ENCODE peak calls at places on chromosome 14, in eight cellular contexts. One of them, this sample, is unnamed.
A peak's percentile ranks its signal among the peaks of the same experiment; 100 is the strongest.

GRCh38 chr14:34781242-34781641 is 66.8 kb upstream of the CFL2 start:
- DNase-seq in body of pancreas: no peak
- DNase-seq in AG04450: peak; percentile 73
- DNase-seq in epithelial cell of esophagus: peak; percentile 91
- DNase-seq in AG09309: peak; percentile 32
- DNase-seq in ovary: no peak
- DNase-seq in spleen: no peak
- DNase-seq in GM12864: no peak
- DNase-seq in this sample: peak; percentile 58

GRCh38 chr14:23433457-23433856 is 2.0 kb downstream of the MYH7 start:
- DNase-seq in body of pancreas: no peak
- DNase-seq in AG04450: no peak
- DNase-seq in epithelial cell of esophagus: no peak
- DNase-seq in AG09309: no peak
- DNase-seq in ovary: no peak
- DNase-seq in spleen: peak; percentile 54
- DNase-seq in GM12864: no peak
- DNase-seq in this sample: no peak

GRCh38 chr14:58793096-58793740 is 155.5 kb downstream of the DACT1 start:
- DNase-seq in body of pancreas: no peak
- DNase-seq in AG04450: no peak
- DNase-seq in epithelial cell of esophagus: no peak
- DNase-seq in AG09309: no peak
- DNase-seq in ovary: no peak
- DNase-seq in spleen: no peak
- DNase-seq in GM12864: no peak
- DNase-seq in this sample: no peak

GRCh38 chr14:31336646-31337045 is 83.7 kb downstream of the HEATR5A start:
- DNase-seq in body of pancreas: no peak
- DNase-seq in AG04450: peak; percentile 18
- DNase-seq in epithelial cell of esophagus: peak; percentile 94
- DNase-seq in AG09309: no peak
- DNase-seq in ovary: no peak
- DNase-seq in spleen: no peak
- DNase-seq in GM12864: no peak
- DNase-seq in this sample: peak; percentile 40

GRCh38 chr14:22753586-22753985 is 12.9 kb upstream of the OXA1L start:
- DNase-seq in body of pancreas: no peak
- DNase-seq in AG04450: no peak
- DNase-seq in epithelial cell of esophagus: no peak
- DNase-seq in AG09309: no peak
- DNase-seq in ovary: no peak
- DNase-seq in spleen: no peak
- DNase-seq in GM12864: peak; percentile 24
- DNase-seq in this sample: no peak

GRCh38 chr14:20794644-20795369 is 7.8 kb downstream of the RNASE1 start:
- DNase-seq in body of pancreas: no peak
- DNase-seq in AG04450: no peak
- DNase-seq in epithelial cell of esophagus: no peak
- DNase-seq in AG09309: no peak
- DNase-seq in ovary: no peak
- DNase-seq in spleen: no peak
- DNase-seq in GM12864: no peak
- DNase-seq in this sample: no peak

GRCh38 chr14:79732911-79733310 is 478.4 kb downstream of the DIO2 start:
- DNase-seq in body of pancreas: no peak
- DNase-seq in AG04450: no peak
- DNase-seq in epithelial cell of esophagus: no peak
- DNase-seq in AG09309: peak; percentile 45
- DNase-seq in ovary: no peak
- DNase-seq in spleen: no peak
- DNase-seq in GM12864: no peak
- DNase-seq in this sample: no peak

GRCh38 chr14:93337143-93337753 is 4.4 kb upstream of the BTBD7 start:
- DNase-seq in body of pancreas: no peak
- DNase-seq in AG04450: no peak
- DNase-seq in epithelial cell of esophagus: no peak
- DNase-seq in AG09309: no peak
- DNase-seq in ovary: no peak
- DNase-seq in spleen: no peak
- DNase-seq in GM12864: no peak
- DNase-seq in this sample: no peak

GRCh38 chr14:90644882-90645281 is 171.3 kb downstream of the TTC7B start:
- DNase-seq in body of pancreas: peak; percentile 48
- DNase-seq in AG04450: peak; percentile 69
- DNase-seq in epithelial cell of esophagus: peak; percentile 36
- DNase-seq in AG09309: peak; percentile 60
- DNase-seq in ovary: no peak
- DNase-seq in spleen: no peak
- DNase-seq in GM12864: no peak
- DNase-seq in this sample: no peak

GRCh38 chr14:85131523-85131922 is 398.4 kb upstream of the FLRT2 start:
- DNase-seq in body of pancreas: peak; percentile 59
- DNase-seq in AG04450: no peak
- DNase-seq in epithelial cell of esophagus: peak; percentile 70
- DNase-seq in AG09309: no peak
- DNase-seq in ovary: no peak
- DNase-seq in spleen: no peak
- DNase-seq in GM12864: no peak
- DNase-seq in this sample: no peak

GRCh38 chr14:69464379-69464778 is 20.1 kb upstream of the PLEKHD1 start:
- DNase-seq in body of pancreas: no peak
- DNase-seq in AG04450: no peak
- DNase-seq in epithelial cell of esophagus: no peak
- DNase-seq in AG09309: no peak
- DNase-seq in ovary: no peak
- DNase-seq in spleen: no peak
- DNase-seq in GM12864: no peak
- DNase-seq in this sample: no peak

GRCh38 chr14:35138585-35138984 is 16.2 kb downstream of the PRORP start:
- DNase-seq in body of pancreas: no peak
- DNase-seq in AG04450: no peak
- DNase-seq in epithelial cell of esophagus: no peak
- DNase-seq in AG09309: no peak
- DNase-seq in ovary: no peak
- DNase-seq in spleen: no peak
- DNase-seq in GM12864: no peak
- DNase-seq in this sample: no peak

GRCh38 chr14:89367449-89368120 is 49.4 kb downstream of the FOXN3 start:
- DNase-seq in body of pancreas: no peak
- DNase-seq in AG04450: no peak
- DNase-seq in epithelial cell of esophagus: no peak
- DNase-seq in AG09309: no peak
- DNase-seq in ovary: no peak
- DNase-seq in spleen: no peak
- DNase-seq in GM12864: no peak
- DNase-seq in this sample: no peak

GRCh38 chr14:55807536-55807935 is 227.5 kb downstream of the KTN1 start:
- DNase-seq in body of pancreas: no peak
- DNase-seq in AG04450: no peak
- DNase-seq in epithelial cell of esophagus: no peak
- DNase-seq in AG09309: no peak
- DNase-seq in ovary: no peak
- DNase-seq in spleen: no peak
- DNase-seq in GM12864: no peak
- DNase-seq in this sample: no peak

GRCh38 chr14:64788706-64789105 is 84.5 kb downstream of the PLEKHG3 start:
- DNase-seq in body of pancreas: no peak
- DNase-seq in AG04450: peak; percentile 70
- DNase-seq in epithelial cell of esophagus: peak; percentile 90
- DNase-seq in AG09309: peak; percentile 84
- DNase-seq in ovary: no peak
- DNase-seq in spleen: no peak
- DNase-seq in GM12864: no peak
- DNase-seq in this sample: peak; percentile 88

DNA sequence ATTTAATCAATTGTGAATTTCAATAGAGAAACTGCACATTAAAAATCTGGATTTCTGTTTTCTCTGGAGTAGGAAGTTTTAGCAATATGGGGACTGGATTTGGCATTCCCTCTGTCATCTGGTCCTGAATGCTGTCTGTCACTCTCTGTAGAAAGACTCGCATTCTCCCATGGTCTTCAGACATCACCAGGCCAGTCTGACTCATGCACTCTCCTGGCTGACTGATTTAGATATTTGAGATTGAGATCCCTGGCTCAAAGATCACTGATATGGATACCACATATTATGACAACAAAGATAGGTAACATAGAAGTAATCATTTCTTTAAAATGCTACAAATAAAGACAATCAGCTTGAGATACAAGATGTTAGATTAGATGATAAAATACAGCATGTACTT is 524.5 kb downstream of the GALC start:
- DNase-seq in body of pancreas: no peak
- DNase-seq in AG04450: no peak
- DNase-seq in epithelial cell of esophagus: peak; percentile 11
- DNase-seq in AG09309: no peak
- DNase-seq in ovary: no peak
- DNase-seq in spleen: no peak
- DNase-seq in GM12864: no peak
- DNase-seq in this sample: no peak
- TF ChIP-seq CTCF in body of pancreas: no peak
- TF ChIP-seq CTCF in AG04450: no peak
- TF ChIP-seq CTCF in epithelial cell of esophagus: no peak
- TF ChIP-seq CTCF in AG09309: no peak
- TF ChIP-seq CTCF in ovary: no peak
- TF ChIP-seq CTCF in spleen: no peak
- TF ChIP-seq CTCF in GM12864: no peak
- TF ChIP-seq CTCF in this sample: no peak

GRCh38 chr14:60235440-60235839 is 13.6 kb upstream of the PPM1A start:
- DNase-seq in body of pancreas: no peak
- DNase-seq in AG04450: no peak
- DNase-seq in epithelial cell of esophagus: no peak
- DNase-seq in AG09309: no peak
- DNase-seq in ovary: no peak
- DNase-seq in spleen: no peak
- DNase-seq in GM12864: no peak
- DNase-seq in this sample: no peak

GRCh38 chr14:60229614-60230013 is 19.4 kb upstream of the PPM1A start:
- DNase-seq in body of pancreas: no peak
- DNase-seq in AG04450: no peak
- DNase-seq in epithelial cell of esophagus: no peak
- DNase-seq in AG09309: no peak
- DNase-seq in ovary: no peak
- DNase-seq in spleen: no peak
- DNase-seq in GM12864: no peak
- DNase-seq in this sample: no peak

GRCh38 chr14:60233251-60233650 is 15.8 kb upstream of the PPM1A start:
- DNase-seq in body of pancreas: no peak
- DNase-seq in AG04450: no peak
- DNase-seq in epithelial cell of esophagus: no peak
- DNase-seq in AG09309: no peak
- DNase-seq in ovary: no peak
- DNase-seq in spleen: no peak
- DNase-seq in GM12864: no peak
- DNase-seq in this sample: no peak

GRCh38 chr14:60232185-60232584 is 16.8 kb upstream of the PPM1A start:
- DNase-seq in body of pancreas: no peak
- DNase-seq in AG04450: no peak
- DNase-seq in epithelial cell of esophagus: no peak
- DNase-seq in AG09309: no peak
- DNase-seq in ovary: no peak
- DNase-seq in spleen: no peak
- DNase-seq in GM12864: no peak
- DNase-seq in this sample: no peak

DNA sequence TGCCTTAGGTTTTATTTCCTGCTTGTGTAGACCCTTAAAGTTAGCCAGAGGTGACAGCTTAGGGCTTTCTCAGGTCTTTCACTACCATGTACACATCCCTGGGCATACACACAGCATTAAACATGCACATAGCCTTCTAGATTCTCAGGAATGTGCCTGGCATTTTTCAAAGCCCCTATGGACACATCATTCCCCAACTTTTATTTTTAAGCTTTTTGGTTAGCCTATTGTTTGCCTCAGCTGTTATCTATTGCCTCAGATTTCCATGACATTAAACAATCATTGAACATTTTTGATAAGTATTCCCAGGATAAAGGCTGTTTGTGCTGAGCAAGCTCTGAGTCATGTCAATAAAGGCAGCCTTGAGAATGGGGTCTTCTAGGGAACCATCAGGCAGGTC is 15.1 kb upstream of the PPM1A start:
- DNase-seq in body of pancreas: no peak
- DNase-seq in AG04450: no peak
- DNase-seq in epithelial cell of esophagus: no peak
- DNase-seq in AG09309: no peak
- DNase-seq in ovary: no peak
- DNase-seq in spleen: no peak
- DNase-seq in GM12864: no peak
- DNase-seq in this sample: no peak
- H3K4me3 ChIP-seq in body of pancreas: no peak overlapping the region
- H3K4me3 ChIP-seq in AG04450: no peak overlapping the region
- H3K4me3 ChIP-seq in epithelial cell of esophagus: no peak overlapping the region
- H3K4me3 ChIP-seq in AG09309: no peak overlapping the region
- H3K4me3 ChIP-seq in ovary: no peak overlapping the region
- H3K4me3 ChIP-seq in spleen: no peak overlapping the region
- H3K4me3 ChIP-seq in GM12864: no peak overlapping the region
- H3K4me3 ChIP-seq in this sample: no peak overlapping the region

GRCh38 chr14:60958146-60958545 is 22.7 kb downstream of the TRMT5 start:
- DNase-seq in body of pancreas: no peak
- DNase-seq in AG04450: no peak
- DNase-seq in epithelial cell of esophagus: no peak
- DNase-seq in AG09309: no peak
- DNase-seq in ovary: no peak
- DNase-seq in spleen: no peak
- DNase-seq in GM12864: no peak
- DNase-seq in this sample: no peak
- TF ChIP-seq CTCF in body of pancreas: no peak
- TF ChIP-seq CTCF in AG04450: no peak
- TF ChIP-seq CTCF in epithelial cell of esophagus: no peak
- TF ChIP-seq CTCF in AG09309: no peak
- TF ChIP-seq CTCF in ovary: no peak
- TF ChIP-seq CTCF in spleen: no peak
- TF ChIP-seq CTCF in GM12864: no peak
- TF ChIP-seq CTCF in this sample: no peak

GRCh38 chr14:25132094-25132493 is 82.1 kb upstream of the STXBP6 start:
- DNase-seq in body of pancreas: no peak
- DNase-seq in AG04450: no peak
- DNase-seq in epithelial cell of esophagus: no peak
- DNase-seq in AG09309: no peak
- DNase-seq in ovary: no peak
- DNase-seq in spleen: no peak
- DNase-seq in GM12864: no peak
- DNase-seq in this sample: no peak
- H3K4me3 ChIP-seq in body of pancreas: no peak overlapping the region
- H3K4me3 ChIP-seq in AG04450: no peak overlapping the region
- H3K4me3 ChIP-seq in epithelial cell of esophagus: no peak overlapping the region
- H3K4me3 ChIP-seq in AG09309: no peak overlapping the region
- H3K4me3 ChIP-seq in ovary: no peak overlapping the region
- H3K4me3 ChIP-seq in spleen: no peak overlapping the region
- H3K4me3 ChIP-seq in GM12864: no peak overlapping the region
- H3K4me3 ChIP-seq in this sample: no peak overlapping the region